ENCODE peak calls at places on chromosomes 13 and 19, in seven cellular contexts. E, V, X, R, F, Z and G are unnamed samples.

GRCh38 chr13:60094385-60095088 is 69.2 kb downstream of the DIAPH3 start:
- DNase-seq in Z (no peak), E (no peak), F (no peak), R (no peak), V (no peak), X (no peak), G (no peak)

GRCh38 chr13:44281252-44282000 is 92.2 kb upstream of the SERP2 start:
- DNase-seq in F (no peak), X (no peak), E (no peak), R (no peak), Z (no peak), V (no peak), G (no peak)

GRCh38 chr19:58543826-58544590 is at the start of gene TRIM28:
- DNase-seq in V (peak), R (peak), F (peak), E (peak), Z (peak), X (peak), G (peak)

GRCh38 chr13:109361562-109361961 is 424.8 kb downstream of the IRS2 start:
- DNase-seq in R (no peak), X (no peak), V (no peak), E (no peak), Z (no peak), F (no peak), G (no peak)

GRCh38 chr19:2123682-2124387 is 27.1 kb downstream of the IZUMO4 start:
- DNase-seq in X (no peak), F (no peak), E (no peak), V (peak), R (peak), Z (no peak), G (no peak)

GRCh38 chr13:40017662-40018262 is 362.3 kb downstream of the COG6 start:
- DNase-seq in V (no peak), E (no peak), R (no peak), Z (no peak), F (no peak), X (no peak), G (no peak)

GRCh38 chr19:55368701-55369563 is 1.3 kb downstream of the IL11 start:
- DNase-seq in X (no peak), Z (peak), E (no peak), V (no peak), F (peak), R (peak), G (peak)

GRCh38 chr19:47598407-47599349 is 10.3 kb upstream of the BICRA start:
- DNase-seq in F (peak), X (peak), R (peak), Z (peak), E (no peak), V (no peak), G (peak)

GRCh38 chr13:21478881-21479808 is 20.0 kb upstream of the ZDHHC20 start:
- DNase-seq in E (no peak), R (peak), Z (peak), F (peak), X (peak), V (peak), G (peak)

GRCh38 chr13:67880916-67881315 is 650.8 kb upstream of the PCDH9 start:
- DNase-seq in V (no peak), R (no peak), E (no peak), X (no peak), Z (no peak), F (no peak), G (no peak)

GRCh38 chr13:91588541-91588940 is 190.1 kb downstream of the GPC5 start:
- DNase-seq in F (no peak), R (no peak), V (no peak), X (no peak), Z (no peak), E (no peak), G (no peak)

GRCh38 chr19:28457620-28458019 is 755.3 kb downstream of the UQCRFS1 start:
- DNase-seq in X (no peak), R (no peak), Z (no peak), F (no peak), V (no peak), E (no peak), G (no peak)

GRCh38 chr19:28454083-28454482 is 758.9 kb downstream of the UQCRFS1 start:
- DNase-seq in R (no peak), V (no peak), Z (no peak), F (no peak), E (no peak), X (no peak), G (peak)

GRCh38 chr19:28456708-28457320 is 756.1 kb downstream of the UQCRFS1 start:
- DNase-seq in X (no peak), V (no peak), E (no peak), F (no peak), Z (no peak), R (no peak), G (no peak)

DNA sequence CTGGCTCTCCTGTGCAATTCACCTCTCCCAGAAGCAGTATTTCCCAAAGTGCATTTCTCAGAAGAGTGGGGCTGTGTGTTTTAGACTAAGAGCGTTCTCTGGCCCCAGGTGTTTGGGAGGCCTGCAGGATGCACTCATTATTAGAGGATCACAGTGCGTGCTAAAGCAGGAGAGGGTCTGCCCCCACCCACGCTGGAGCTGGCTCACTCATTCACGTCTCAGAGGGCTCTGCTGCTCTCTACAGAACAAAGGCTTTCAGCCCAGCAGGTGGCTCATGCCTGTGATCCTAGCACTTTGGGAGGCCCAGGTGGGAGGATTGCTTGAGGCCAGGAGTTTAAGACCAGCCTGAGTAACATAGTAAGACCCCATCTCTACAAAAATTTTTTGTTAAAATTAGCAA is 756.7 kb downstream of the UQCRFS1 start:
- DNase-seq in X (no peak), E (no peak), V (no peak), R (no peak), F (no peak), Z (no peak), G (no peak)
- TF ChIP-seq CTCF in X (no peak), E (no peak), V (no peak), R (no peak), F (no peak), Z (no peak), G (no peak)

GRCh38 chr19:10915511-10916091 is 12.8 kb downstream of the YIPF2 start:
- DNase-seq in X (peak), V (no peak), Z (peak), E (no peak), F (peak), R (peak), G (peak)
- TF ChIP-seq CTCF in X (peak), V (no peak), Z (peak), E (no peak), F (peak), R (no peak), G (peak)

DNA sequence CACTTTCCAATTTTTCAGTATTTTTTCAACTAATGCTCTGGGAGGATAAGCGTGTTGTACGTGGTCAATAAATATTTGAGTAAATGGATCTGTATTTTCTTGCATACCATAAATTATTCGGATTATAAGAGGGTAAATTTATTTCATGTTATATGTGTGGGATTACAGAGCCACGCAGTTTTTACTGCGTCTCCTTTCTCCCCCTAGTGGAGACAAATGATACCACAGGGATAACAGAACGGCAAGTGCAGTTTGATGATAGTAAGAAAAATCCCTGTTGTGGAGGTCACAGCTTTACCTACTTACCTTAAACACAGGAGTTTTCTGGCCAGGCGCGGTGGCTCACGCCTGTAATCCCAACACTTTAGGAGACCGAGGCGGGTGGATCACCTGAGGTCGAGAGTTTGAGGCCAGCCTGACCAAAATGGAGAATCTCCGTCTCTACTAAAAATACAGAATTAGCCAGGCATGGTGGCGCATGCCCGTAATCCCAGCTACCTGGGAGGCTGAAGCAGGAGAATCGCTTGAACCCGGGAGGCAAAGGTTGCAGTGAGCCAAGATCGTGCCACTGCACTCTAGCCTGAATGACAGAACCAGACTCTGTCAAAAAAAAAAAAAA is 16.8 kb downstream of the MBD3L2B start:
- DNase-seq in F (peak), E (no peak), V (peak), R (peak), Z (peak), X (no peak), G (no peak)
- TF ChIP-seq CTCF in F (peak), E (no peak), V (peak), R (peak), Z (peak), X (peak), G (no peak)

DNA sequence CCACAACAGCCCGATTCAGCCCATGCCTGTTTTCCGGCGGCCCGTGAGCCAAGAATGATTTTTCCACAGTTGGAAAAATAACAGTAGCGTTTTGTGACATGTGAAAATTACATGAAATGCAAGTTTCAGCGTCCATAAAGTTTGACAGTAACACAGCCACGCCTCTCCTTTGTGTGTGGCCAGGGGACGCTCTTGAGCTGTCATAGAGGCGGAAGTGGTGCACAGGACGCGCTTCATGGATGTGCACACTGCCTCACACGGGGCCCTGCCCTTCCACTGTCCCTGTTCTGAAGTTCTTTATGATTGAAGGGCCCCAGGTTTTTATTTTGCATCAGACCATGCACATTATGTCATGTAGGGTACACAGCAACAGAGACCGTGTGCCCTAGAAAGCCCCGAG is 12.4 kb upstream of the ELAVL1 start:
- DNase-seq in V (no peak), R (no peak), X (no peak), Z (no peak), F (no peak), E (no peak), G (no peak)
- TF ChIP-seq CTCF in V (no peak), R (peak), X (no peak), Z (no peak), F (no peak), E (no peak), G (no peak)

GRCh38 chr13:110812111-110812868 is 98.8 kb downstream of the ING1 start:
- DNase-seq in R (peak), V (no peak), Z (no peak), F (peak), E (no peak), X (no peak), G (peak)
- TF ChIP-seq CTCF in R (peak), V (no peak), Z (no peak), F (no peak), E (no peak), X (peak), G (no peak)

GRCh38 chr19:4831351-4832340 is at the start of gene TICAM1:
- DNase-seq in V (peak), R (peak), X (no peak), F (peak), E (peak), Z (peak), G (peak)

GRCh38 chr19:4830768-4831265 is 695 bp downstream of the TICAM1 start:
- DNase-seq in E (no peak), F (no peak), R (no peak), V (no peak), X (no peak), Z (no peak), G (no peak)

GRCh38 chr19:4832776-4833175 is 1.3 kb upstream of the TICAM1 start:
- DNase-seq in V (no peak), R (no peak), Z (no peak), E (no peak), F (no peak), X (no peak), G (no peak)

GRCh38 chr19:4830332-4830731 is 1.2 kb downstream of the TICAM1 start:
- DNase-seq in Z (no peak), F (no peak), X (no peak), V (no peak), R (no peak), E (no peak), G (no peak)

DNA sequence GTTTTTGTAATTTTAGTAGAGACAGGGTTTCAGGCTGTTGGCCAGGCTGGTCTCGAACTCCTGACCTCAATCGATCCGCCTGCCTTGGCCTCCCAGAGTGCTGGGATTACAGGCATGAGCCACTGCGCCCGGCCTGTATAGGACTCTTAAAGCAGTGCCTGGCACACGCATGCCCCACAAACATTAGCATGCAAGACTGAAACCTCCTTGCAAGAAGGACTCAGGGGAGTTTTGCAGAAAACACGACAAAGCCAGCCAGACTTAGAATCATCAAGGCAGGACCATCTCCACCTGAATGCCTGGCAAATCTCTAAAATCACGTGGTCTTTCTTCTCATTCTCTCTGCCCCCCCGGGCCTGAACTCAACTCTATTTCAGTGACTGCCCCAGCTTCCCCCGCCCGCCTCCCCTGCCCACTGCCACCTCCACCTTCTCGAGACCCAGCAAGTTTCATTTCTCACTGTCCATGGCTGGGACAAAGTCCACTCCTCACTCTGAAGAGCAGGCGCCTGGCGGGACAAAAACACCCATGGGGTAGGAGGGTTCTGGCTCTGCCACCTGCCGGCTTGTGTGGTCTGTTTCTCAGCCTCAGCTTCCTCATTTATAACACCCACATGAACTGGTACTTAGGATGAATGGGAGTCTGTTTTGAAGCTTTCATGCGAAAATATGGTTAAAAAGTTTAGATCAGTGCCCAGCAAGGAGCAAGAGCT is 2.4 kb downstream of the TICAM1 start:
- DNase-seq in E (no peak), Z (no peak), V (no peak), X (no peak), R (no peak), F (no peak), G (no peak)
- TF ChIP-seq CTCF in E (no peak), Z (no peak), V (no peak), X (no peak), R (no peak), F (no peak), G (no peak)

DNA sequence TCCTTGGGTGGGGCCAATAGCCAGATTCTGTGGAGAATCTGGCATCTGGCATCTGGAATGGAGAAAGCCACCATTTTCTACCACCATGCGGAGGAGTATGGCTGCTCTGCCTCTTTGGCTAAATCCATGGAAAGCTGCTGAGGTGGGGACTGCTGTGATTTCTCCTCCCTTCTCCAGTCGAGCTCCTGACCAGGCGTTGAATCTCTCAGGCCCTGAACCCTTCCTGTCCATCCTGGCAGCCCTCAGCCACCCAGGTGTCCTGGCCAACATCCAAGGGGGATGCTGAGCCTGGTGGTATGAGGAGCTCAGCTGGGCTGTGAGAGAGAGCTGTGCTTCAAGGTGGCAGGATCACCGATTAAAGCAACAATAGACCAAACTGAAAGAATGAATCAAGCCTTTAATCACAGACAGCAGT is 17.4 kb upstream of the SIGLEC6 start:
- DNase-seq in F (no peak), E (no peak), V (no peak), R (no peak), Z (no peak), X (no peak), G (no peak)
- TF ChIP-seq CTCF in F (no peak), E (no peak), V (no peak), R (no peak), Z (no peak), X (no peak), G (no peak)